ENCODE peak calls at places on chromosomes 12 and 14, in seven cellular contexts. L is endodermal cell, D is fibroblast of lung, Z is keratinocyte, B is GM23248, Y is H9, I is mesendoderm. H is an unnamed sample.

GRCh38 chr12:20883288-20883687 is 72.8 kb downstream of the SLCO1B3 start:
- DNase-seq in L (no peak), D (peak; percentile 43), Z (no peak), B (no peak), Y (no peak), I (no peak), H (no peak)

GRCh38 chr12:124346425-124347168 is 51.7 kb downstream of the RFLNA start:
- DNase-seq in L (no peak), D (no peak), Z (no peak), B (no peak), Y (no peak), I (no peak), H (no peak)

GRCh38 chr14:104724981-104725771 is 1.1 kb downstream of the ADSS1 start:
- DNase-seq in L (peak; percentile 89), D (no peak), Z (no peak), B (peak; percentile 63), Y (peak; percentile 82), I (peak; percentile 88), H (peak; percentile 47)

GRCh38 chr12:13002301-13003097 is 2.4 kb upstream of the HEBP1 start:
- DNase-seq in L (no peak), D (no peak), Z (no peak), B (peak; percentile 39), Y (no peak), I (no peak), H (peak; percentile 71)

GRCh38 chr12:56633465-56634241 is 3.5 kb upstream of the BAZ2A start:
- DNase-seq in L (peak; percentile 72), D (no peak), Z (no peak), B (peak; percentile 26), Y (no peak), I (no peak), H (no peak)

GRCh38 chr14:53381879-53382278 is 228.8 kb upstream of the DDHD1 start:
- DNase-seq in L (no peak), D (no peak), Z (no peak), B (no peak), Y (no peak), I (no peak), H (no peak)

GRCh38 chr12:916712-917445 is 32.6 kb downstream of the RAD52 start:
- DNase-seq in L (no peak), D (no peak), Z (no peak), B (no peak), Y (no peak), I (no peak), H (no peak)

GRCh38 chr12:106663385-106663784 is 80.6 kb downstream of the RFX4 start:
- DNase-seq in L (no peak), D (no peak), Z (no peak), B (no peak), Y (no peak), I (no peak), H (no peak)

GRCh38 chr14:104135121-104135903 is 3.1 kb upstream of the KIF26A start:
- DNase-seq in L (peak; percentile 90), D (peak; percentile 6), Z (no peak), B (peak; percentile 34), Y (peak; percentile 84), I (peak; percentile 83), H (no peak)

GRCh38 chr14:104229621-104230041 is 91.2 kb downstream of the KIF26A start:
- DNase-seq in L (no peak), D (no peak), Z (no peak), B (no peak), Y (no peak), I (no peak), H (no peak)

GRCh38 chr14:100078216-100078780 is 13.1 kb downstream of the EVL start:
- DNase-seq in L (no peak), D (no peak), Z (no peak), B (no peak), Y (no peak), I (peak; percentile 26), H (no peak)

GRCh38 chr14:99003646-99004045 is 268.4 kb downstream of the BCL11B start:
- DNase-seq in L (peak; percentile 10), D (no peak), Z (no peak), B (no peak), Y (no peak), I (no peak), H (peak; percentile 60)

GRCh38 chr14:104284107-104284592 is 145.8 kb downstream of the KIF26A start:
- DNase-seq in L (peak; percentile 40), D (no peak), Z (no peak), B (no peak), Y (peak; percentile 24), I (no peak), H (no peak)

GRCh38 chr12:109290061-109290460 is 19.0 kb downstream of the FOXN4 start:
- DNase-seq in L (no peak), D (no peak), Z (no peak), B (no peak), Y (no peak), I (no peak), H (no peak)

GRCh38 chr12:56234746-56235436 is 5.0 kb downstream of the SLC39A5 start:
- DNase-seq in L (no peak), D (no peak), Z (no peak), B (no peak), Y (no peak), I (no peak), H (peak; percentile 8)

GRCh38 chr12:124939428-124940142 is 25.1 kb upstream of the UBC start:
- DNase-seq in L (peak; percentile 99), D (peak; percentile 97), Z (no peak), B (peak; percentile 91), Y (peak; percentile 97), I (peak; percentile 99), H (peak; percentile 92)

GRCh38 chr12:95624544-95624943 is 73.3 kb upstream of the USP44 start:
- DNase-seq in L (no peak), D (peak; percentile 90), Z (no peak), B (no peak), Y (no peak), I (no peak), H (peak; percentile 90)

GRCh38 chr12:51922762-51923505 is 15.6 kb downstream of the ACVRL1 start:
- DNase-seq in L (no peak), D (peak; percentile 33), Z (no peak), B (peak; percentile 80), Y (no peak), I (no peak), H (peak; percentile 71)

GRCh38 chr14:63438065-63438757 is 105.0 kb downstream of the PPP2R5E start:
- DNase-seq in L (no peak), D (peak; percentile 96), Z (peak; percentile 21), B (peak; percentile 94), Y (no peak), I (peak; percentile 90), H (peak; percentile 92)

GRCh38 chr12:58529897-58530296 is 390.4 kb downstream of the LRIG3 start:
- DNase-seq in L (no peak), D (peak; percentile 99), Z (peak; percentile 81), B (peak; percentile 94), Y (no peak), I (no peak), H (no peak)
- H3K9ac ChIP-seq in L (no peak overlapping the region), D (peak overlapping the region; percentile 8), Z (no peak overlapping the region), B (peak overlapping the region; percentile 55), Y (no peak overlapping the region), I (no peak overlapping the region), H (no peak overlapping the region)

DNA sequence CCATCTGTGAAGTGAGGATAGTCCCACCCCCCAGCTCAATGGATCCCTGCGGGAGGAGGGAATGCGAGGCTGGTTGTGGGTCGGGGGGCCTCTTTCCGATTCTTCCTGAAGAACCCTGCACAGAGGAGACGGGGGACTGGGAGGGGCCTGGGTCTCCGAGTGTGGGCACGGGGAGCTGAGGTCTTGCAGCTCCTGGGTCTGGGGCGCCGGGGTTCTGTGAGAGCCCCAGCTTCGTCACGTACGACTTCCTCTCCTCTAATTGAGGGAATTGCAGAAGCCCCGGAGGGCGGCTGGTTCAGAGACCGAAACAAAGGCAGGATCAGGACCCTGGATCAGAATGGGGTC is 66.6 kb downstream of the DIO3 start:
- DNase-seq in L (no peak), D (no peak), Z (no peak), B (no peak), Y (no peak), I (no peak), H (no peak)
- H3K9ac ChIP-seq in L (no peak overlapping the region), D (no peak overlapping the region), Z (no peak overlapping the region), B (no peak overlapping the region), Y (no peak overlapping the region), I (no peak overlapping the region), H (no peak overlapping the region)

GRCh38 chr14:75259510-75259855 is 19.1 kb upstream of the FOS start:
- DNase-seq in L (no peak), D (peak; percentile 69), Z (no peak), B (peak; percentile 82), Y (no peak), I (peak; percentile 90), H (no peak)

GRCh38 chr14:75258803-75259509 is 19.7 kb upstream of the FOS start:
- DNase-seq in L (peak; percentile 99), D (peak; percentile 99), Z (peak; percentile 99), B (peak; percentile 100), Y (peak; percentile 100), I (peak; percentile 100), H (peak; percentile 100)

GRCh38 chr14:75258079-75258802 is 20.4 kb upstream of the FOS start:
- DNase-seq in L (no peak), D (peak; percentile 11), Z (no peak), B (peak; percentile 84), Y (no peak), I (no peak), H (peak; percentile 79)

GRCh38 chr14:75262641-75263040 is 16.0 kb upstream of the FOS start:
- DNase-seq in L (no peak), D (no peak), Z (no peak), B (no peak), Y (no peak), I (no peak), H (peak; percentile 2)

GRCh38 chr14:75259946-75260545 is 18.6 kb upstream of the FOS start:
- DNase-seq in L (no peak), D (no peak), Z (no peak), B (peak; percentile 4), Y (no peak), I (no peak), H (peak; percentile 100)
- H3K9ac ChIP-seq in L (peak overlapping the region; percentile 91), D (no peak overlapping the region), Z (peak overlapping the region; percentile 78), B (peak overlapping the region; percentile 96), Y (no peak overlapping the region), I (no peak overlapping the region), H (no peak overlapping the region)

GRCh38 chr12:7989827-7990491 is 42.6 kb upstream of the FOXJ2 start:
- DNase-seq in L (no peak), D (no peak), Z (no peak), B (no peak), Y (no peak), I (peak; percentile 83), H (peak; percentile 93)

GRCh38 chr12:7994731-7995205 is 37.7 kb upstream of the FOXJ2 start:
- DNase-seq in L (peak; percentile 86), D (peak; percentile 95), Z (peak; percentile 77), B (peak; percentile 94), Y (peak; percentile 53), I (peak; percentile 84), H (peak; percentile 85)

DNA sequence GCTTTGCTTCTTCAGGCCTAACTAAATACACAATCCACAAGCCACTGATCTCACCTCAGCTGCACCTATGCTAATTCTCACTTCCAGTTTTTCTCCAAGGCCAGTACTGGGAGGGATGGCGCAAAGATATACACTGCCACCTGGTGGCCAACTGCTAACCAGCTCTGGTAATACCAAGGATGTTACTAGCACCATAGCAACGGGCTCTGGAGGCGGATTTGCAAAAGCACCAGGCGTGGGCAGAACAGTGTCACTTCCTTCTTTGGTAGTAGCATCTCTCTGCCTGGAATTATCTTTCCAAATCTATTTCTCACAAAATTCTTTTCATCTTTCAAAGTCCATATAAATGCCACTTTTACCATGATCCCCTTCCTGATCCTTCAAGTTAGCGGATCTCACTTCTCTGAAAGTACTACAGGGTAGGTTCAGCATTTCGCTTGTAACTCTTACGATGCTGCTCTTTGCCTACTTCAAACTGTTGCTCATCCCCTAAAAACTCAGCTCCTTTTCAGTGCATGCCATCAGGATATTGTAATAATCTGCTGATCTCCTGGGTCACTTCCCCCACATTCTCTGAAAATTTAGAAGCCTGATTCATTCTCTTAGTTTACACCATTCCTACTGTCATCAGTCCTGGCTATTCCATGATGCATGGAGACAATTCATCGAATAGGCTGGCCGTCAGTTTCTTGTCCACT is 37.1 kb upstream of the FOXJ2 start:
- DNase-seq in L (peak; percentile 94), D (peak; percentile 88), Z (peak; percentile 53), B (peak; percentile 98), Y (peak; percentile 91), I (peak; percentile 95), H (peak; percentile 90)
- H3K9ac ChIP-seq in L (no peak overlapping the region), D (peak overlapping the region; percentile 64), Z (no peak overlapping the region), B (peak overlapping the region; percentile 72), Y (no peak overlapping the region), I (no peak overlapping the region), H (no peak overlapping the region)